ENCODE peak calls at places on chromosomes 6 and 20, in six cellular contexts. One of them, this sample, is unnamed.

GRCh38 chr6:137416376-137417109 is 77.7 kb downstream of the OLIG3 start:
- DNase-seq in NB4: peak
- DNase-seq in SJSA1: no peak
- DNase-seq in ovary: no peak
- DNase-seq in iPS DF 6.9: no peak
- DNase-seq in psoas muscle: no peak
- DNase-seq in this sample: no peak

GRCh38 chr20:40359127-40359892 is 329.7 kb downstream of the MAFB start:
- DNase-seq in psoas muscle: no peak
- DNase-seq in iPS DF 6.9: no peak
- DNase-seq in NB4: peak
- DNase-seq in SJSA1: no peak
- DNase-seq in ovary: no peak
- DNase-seq in this sample: no peak

GRCh38 chr6:149859368-149859767 is 4.8 kb downstream of the LRP11 start:
- DNase-seq in ovary: no peak
- DNase-seq in psoas muscle: no peak
- DNase-seq in iPS DF 6.9: no peak
- DNase-seq in SJSA1: no peak
- DNase-seq in NB4: no peak
- DNase-seq in this sample: no peak

GRCh38 chr6:69232506-69233194 is 564.2 kb downstream of the LMBRD1 start:
- DNase-seq in psoas muscle: peak
- DNase-seq in NB4: peak
- DNase-seq in ovary: peak
- DNase-seq in iPS DF 6.9: peak
- DNase-seq in SJSA1: peak
- DNase-seq in this sample: no peak

GRCh38 chr6:105862936-105863603 is 223.1 kb upstream of the PRDM1 start:
- DNase-seq in SJSA1: no peak
- DNase-seq in NB4: no peak
- DNase-seq in ovary: no peak
- DNase-seq in iPS DF 6.9: no peak
- DNase-seq in psoas muscle: no peak
- DNase-seq in this sample: no peak

GRCh38 chr6:33668914-33669313 is 42.6 kb downstream of the UQCC2 start:
- DNase-seq in iPS DF 6.9: no peak
- DNase-seq in SJSA1: no peak
- DNase-seq in ovary: no peak
- DNase-seq in NB4: no peak
- DNase-seq in psoas muscle: no peak
- DNase-seq in this sample: no peak

GRCh38 chr20:20205141-20205861 is 153.0 kb downstream of the CFAP61 start:
- DNase-seq in ovary: no peak
- DNase-seq in SJSA1: no peak
- DNase-seq in NB4: no peak
- DNase-seq in psoas muscle: no peak
- DNase-seq in iPS DF 6.9: no peak
- DNase-seq in this sample: no peak

GRCh38 chr20:38685853-38686473 is 38.3 kb upstream of the SLC32A1 start:
- DNase-seq in SJSA1: no peak
- DNase-seq in NB4: peak
- DNase-seq in iPS DF 6.9: no peak
- DNase-seq in psoas muscle: peak
- DNase-seq in ovary: no peak
- DNase-seq in this sample: no peak

GRCh38 chr6:72865467-72865866 is 243.6 kb downstream of the KCNQ5 start:
- DNase-seq in iPS DF 6.9: no peak
- DNase-seq in psoas muscle: peak
- DNase-seq in ovary: no peak
- DNase-seq in SJSA1: no peak
- DNase-seq in NB4: no peak
- DNase-seq in this sample: no peak

GRCh38 chr6:32109765-32110160 is 625 bp upstream of the TNXB start:
- DNase-seq in iPS DF 6.9: no peak
- DNase-seq in ovary: no peak
- DNase-seq in psoas muscle: no peak
- DNase-seq in SJSA1: no peak
- DNase-seq in NB4: no peak
- DNase-seq in this sample: no peak

GRCh38 chr6:77332915-77333623 is 130.2 kb downstream of the HTR1B start:
- DNase-seq in psoas muscle: no peak
- DNase-seq in NB4: no peak
- DNase-seq in iPS DF 6.9: no peak
- DNase-seq in SJSA1: no peak
- DNase-seq in ovary: no peak
- DNase-seq in this sample: no peak

DNA sequence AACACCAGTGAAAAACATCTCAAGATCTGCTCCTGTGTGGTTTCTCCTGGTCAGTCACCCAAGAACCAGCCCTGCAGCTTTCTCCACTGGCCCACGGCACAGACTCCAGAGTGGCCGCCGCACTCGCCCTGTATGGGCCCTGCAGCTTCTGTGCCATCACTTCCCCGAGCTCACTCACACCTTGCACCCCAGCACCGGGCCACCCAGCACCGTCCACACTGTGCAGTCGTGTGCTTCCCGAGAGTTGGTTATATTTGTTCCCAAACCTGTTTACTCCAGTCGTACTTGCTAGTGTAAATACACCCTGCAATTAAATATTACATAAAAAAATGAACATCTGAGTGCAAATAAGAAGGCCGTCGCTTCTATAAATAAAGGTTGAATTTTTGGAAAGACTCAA is 341.7 kb downstream of the CDH26 start:
- DNase-seq in NB4: no peak
- DNase-seq in iPS DF 6.9: no peak
- DNase-seq in ovary: no peak
- DNase-seq in SJSA1: no peak
- DNase-seq in psoas muscle: no peak
- DNase-seq in this sample: no peak
- H3K4me3 ChIP-seq in NB4: no peak
- H3K4me3 ChIP-seq in iPS DF 6.9: no peak
- H3K4me3 ChIP-seq in ovary: no peak
- H3K4me3 ChIP-seq in SJSA1: no peak
- H3K4me3 ChIP-seq in psoas muscle: no peak
- H3K4me3 ChIP-seq in this sample: no peak

GRCh38 chr20:31869673-31869941 is 720 bp downstream of the DUSP15 start:
- DNase-seq in iPS DF 6.9: no peak
- DNase-seq in ovary: no peak
- DNase-seq in psoas muscle: no peak
- DNase-seq in SJSA1: no peak
- DNase-seq in NB4: no peak
- DNase-seq in this sample: no peak
- H3K4me3 ChIP-seq in iPS DF 6.9: peak
- H3K4me3 ChIP-seq in ovary: peak
- H3K4me3 ChIP-seq in psoas muscle: peak
- H3K4me3 ChIP-seq in SJSA1: peak
- H3K4me3 ChIP-seq in NB4: peak
- H3K4me3 ChIP-seq in this sample: peak

GRCh38 chr20:32188376-32189122 is 19.0 kb downstream of the PLAGL2 start:
- DNase-seq in iPS DF 6.9: no peak
- DNase-seq in ovary: no peak
- DNase-seq in psoas muscle: no peak
- DNase-seq in SJSA1: no peak
- DNase-seq in NB4: no peak
- DNase-seq in this sample: no peak
- H3K4me3 ChIP-seq in iPS DF 6.9: no peak
- H3K4me3 ChIP-seq in ovary: peak
- H3K4me3 ChIP-seq in psoas muscle: no peak
- H3K4me3 ChIP-seq in SJSA1: no peak
- H3K4me3 ChIP-seq in NB4: no peak
- H3K4me3 ChIP-seq in this sample: no peak

GRCh38 chr6:158016571-158017383 is 35.1 kb downstream of the SYNJ2 start:
- DNase-seq in NB4: no peak
- DNase-seq in psoas muscle: no peak
- DNase-seq in iPS DF 6.9: no peak
- DNase-seq in ovary: no peak
- DNase-seq in SJSA1: no peak
- DNase-seq in this sample: no peak

GRCh38 chr6:158018851-158019361 is 37.2 kb downstream of the SYNJ2 start:
- DNase-seq in psoas muscle: no peak
- DNase-seq in NB4: no peak
- DNase-seq in ovary: no peak
- DNase-seq in SJSA1: no peak
- DNase-seq in iPS DF 6.9: no peak
- DNase-seq in this sample: no peak

GRCh38 chr6:158019416-158019815 is 37.8 kb downstream of the SYNJ2 start:
- DNase-seq in ovary: no peak
- DNase-seq in SJSA1: no peak
- DNase-seq in psoas muscle: no peak
- DNase-seq in iPS DF 6.9: no peak
- DNase-seq in NB4: no peak
- DNase-seq in this sample: no peak

GRCh38 chr6:158017621-158018369 is 36.1 kb downstream of the SYNJ2 start:
- DNase-seq in iPS DF 6.9: no peak
- DNase-seq in psoas muscle: no peak
- DNase-seq in NB4: no peak
- DNase-seq in ovary: no peak
- DNase-seq in SJSA1: no peak
- DNase-seq in this sample: no peak

GRCh38 chr6:158018370-158018771 is 36.7 kb downstream of the SYNJ2 start:
- DNase-seq in NB4: no peak
- DNase-seq in psoas muscle: no peak
- DNase-seq in SJSA1: no peak
- DNase-seq in ovary: no peak
- DNase-seq in iPS DF 6.9: no peak
- DNase-seq in this sample: no peak
- H3K4me3 ChIP-seq in NB4: no peak
- H3K4me3 ChIP-seq in psoas muscle: peak
- H3K4me3 ChIP-seq in SJSA1: no peak
- H3K4me3 ChIP-seq in ovary: no peak
- H3K4me3 ChIP-seq in iPS DF 6.9: no peak
- H3K4me3 ChIP-seq in this sample: no peak

GRCh38 chr20:62732766-62733165 is 24.1 kb downstream of the NTSR1 start:
- DNase-seq in SJSA1: no peak
- DNase-seq in NB4: no peak
- DNase-seq in psoas muscle: no peak
- DNase-seq in iPS DF 6.9: no peak
- DNase-seq in ovary: no peak
- DNase-seq in this sample: no peak
- H3K4me3 ChIP-seq in SJSA1: no peak
- H3K4me3 ChIP-seq in NB4: no peak
- H3K4me3 ChIP-seq in psoas muscle: no peak
- H3K4me3 ChIP-seq in iPS DF 6.9: no peak
- H3K4me3 ChIP-seq in ovary: no peak
- H3K4me3 ChIP-seq in this sample: no peak

This sample was measured in Panc1.